ENCODE peak calls at places on chromosomes 1 and 21, in five cellular contexts. L, B, E, Z and V are unnamed samples.
A peak's percentile ranks its signal among the peaks of the same experiment; 100 is the strongest.

GRCh38 chr21:43333301-43334062 is 93.4 kb downstream of the SIK1 start:
- DNase-seq in L (peak; percentile 90), B (peak; percentile 94), E (peak; percentile 48), Z (peak; percentile 86), V (peak; percentile 52)

GRCh38 chr1:115655307-115655664 is 13.5 kb downstream of the VANGL1 start:
- DNase-seq in L (no peak), B (no peak), E (peak; percentile 75), Z (no peak), V (no peak)

GRCh38 chr1:61246001-61246400 is 163.6 kb downstream of the NFIA start:
- DNase-seq in L (no peak), B (no peak), E (no peak), Z (no peak), V (no peak)

GRCh38 chr1:14660795-14661194 is 62.3 kb downstream of the KAZN start:
- DNase-seq in L (no peak), B (no peak), E (no peak), Z (no peak), V (no peak)

GRCh38 chr1:11787251-11787803 is 18.4 kb downstream of the MTHFR start:
- DNase-seq in L (peak; percentile 78), B (peak; percentile 90), E (no peak), Z (peak; percentile 79), V (no peak)

GRCh38 chr1:183589384-183589783 is 875 bp downstream of the NCF2 start:
- DNase-seq in L (no peak), B (no peak), E (no peak), Z (no peak), V (no peak)

GRCh38 chr1:2448098-2448445 is 28.0 kb upstream of the PLCH2 start:
- DNase-seq in L (no peak), B (no peak), E (no peak), Z (no peak), V (no peak)

GRCh38 chr1:22039594-22040347 is 12.7 kb upstream of the CDC42 start:
- DNase-seq in L (peak; percentile 55), B (peak; percentile 37), E (no peak), Z (peak; percentile 77), V (peak; percentile 50)

GRCh38 chr1:70896224-70896623 is 151.4 kb downstream of the PTGER3 start:
- DNase-seq in L (peak; percentile 21), B (no peak), E (no peak), Z (no peak), V (no peak)

GRCh38 chr21:15964181-15964855 is 234.5 kb downstream of the USP25 start:
- DNase-seq in L (no peak), B (no peak), E (no peak), Z (no peak), V (no peak)

GRCh38 chr1:84539972-84540371 is 33.6 kb upstream of the GNG5 start:
- DNase-seq in L (no peak), B (no peak), E (no peak), Z (no peak), V (no peak)

GRCh38 chr21:26212220-26212619 is 41.6 kb upstream of the APP start:
- DNase-seq in L (no peak), B (no peak), E (no peak), Z (no peak), V (no peak)

GRCh38 chr1:155968670-155969069 is 9.7 kb downstream of the ARHGEF2 start:
- DNase-seq in L (no peak), B (no peak), E (no peak), Z (peak; percentile 68), V (no peak)

GRCh38 chr1:63537940-63538339 is 14.6 kb downstream of the EFCAB7 start:
- DNase-seq in L (peak; percentile 2), B (peak; percentile 14), E (no peak), Z (no peak), V (no peak)

GRCh38 chr1:175976865-175977642 is 230.0 kb downstream of the COP1 start:
- DNase-seq in L (peak; percentile 41), B (peak; percentile 25), E (no peak), Z (no peak), V (no peak)

GRCh38 chr1:229272164-229273158 is 1.6 kb downstream of the RAB4A start:
- DNase-seq in L (no peak), B (no peak), E (no peak), Z (no peak), V (no peak)

GRCh38 chr1:188433428-188433827 is 1604.7 kb downstream of the PLA2G4A start:
- DNase-seq in L (no peak), B (no peak), E (no peak), Z (no peak), V (no peak)

GRCh38 chr21:24225432-24225831 is 1381.8 kb downstream of the MRPL39 start:
- DNase-seq in L (no peak), B (no peak), E (no peak), Z (no peak), V (no peak)

GRCh38 chr1:54594463-54594862 is 28.9 kb downstream of the FAM151A start:
- DNase-seq in L (no peak), B (no peak), E (no peak), Z (no peak), V (no peak)

GRCh38 chr1:44676484-44677200 is 2.1 kb downstream of the ARMH1 start:
- DNase-seq in L (no peak), B (peak; percentile 41), E (no peak), Z (no peak), V (no peak)

GRCh38 chr1:151222130-151222529 is 23.8 kb downstream of the PIP5K1A start:
- DNase-seq in L (peak; percentile 20), B (no peak), E (no peak), Z (no peak), V (no peak)

GRCh38 chr1:25695991-25696330 is 79.4 kb downstream of the MAN1C1 start:
- DNase-seq in L (peak; percentile 77), B (peak; percentile 87), E (peak; percentile 55), Z (no peak), V (no peak)

GRCh38 chr1:112718691-112719418 is 3.7 kb upstream of the PPM1J start:
- DNase-seq in L (peak; percentile 81), B (peak; percentile 93), E (no peak), Z (peak; percentile 92), V (peak; percentile 95)

GRCh38 chr1:20376880-20377494 is 86.3 kb downstream of the VWA5B1 start:
- DNase-seq in L (peak; percentile 72), B (peak; percentile 86), E (no peak), Z (peak; percentile 67), V (no peak)

GRCh38 chr1:169945171-169945570 is 51.5 kb upstream of the SCYL3 start:
- DNase-seq in L (no peak), B (no peak), E (no peak), Z (no peak), V (no peak)

GRCh38 chr1:198423701-198424100 is 116.8 kb downstream of the ATP6V1G3 start:
- DNase-seq in L (no peak), B (no peak), E (no peak), Z (no peak), V (no peak)

GRCh38 chr1:35560256-35561225 is 2.9 kb downstream of the NCDN start:
- DNase-seq in L (no peak), B (peak; percentile 4), E (no peak), Z (no peak), V (peak; percentile 76)

GRCh38 chr1:160520999-160521398 is 2.1 kb downstream of the SLAMF6 start:
- DNase-seq in L (no peak), B (no peak), E (no peak), Z (no peak), V (no peak)

GRCh38 chr1:236078988-236079387 is 14.1 kb upstream of the NID1 start:
- DNase-seq in L (no peak), B (no peak), E (no peak), Z (no peak), V (no peak)